ENCODE peak calls at places on chromosomes 12 and 14, in four cellular contexts. J is aorta, P is Panc1, D is left ventricle myocardium inferior. T is an unnamed sample.

GRCh38 chr14:37262649-37263048 is 64.9 kb downstream of the MIPOL1 start:
- DNase-seq in D (no peak), J (no peak), P (no peak), T (no peak)

GRCh38 chr12:33605776-33606175 is 166.2 kb upstream of the SYT10 start:
- DNase-seq in D (no peak), J (no peak), P (no peak), T (no peak)

GRCh38 chr14:28975084-28975483 is 208.5 kb downstream of the FOXG1 start:
- DNase-seq in D (no peak), P (no peak), J (no peak), T (no peak)

GRCh38 chr12:66971816-66972215 is 292.9 kb upstream of the GRIP1 start:
- DNase-seq in P (no peak), D (no peak), J (no peak), T (no peak)

GRCh38 chr12:7806863-7807487 is 17.8 kb downstream of the NANOG start:
- DNase-seq in D (peak; percentile 40), P (peak; percentile 53), J (peak; percentile 80), T (peak; percentile 3)

GRCh38 chr12:94621662-94622359 is 28.5 kb downstream of the TMCC3 start:
- DNase-seq in D (no peak), J (no peak), P (no peak), T (no peak)

GRCh38 chr14:32986791-32987545 is 48.3 kb downstream of the NPAS3 start:
- DNase-seq in P (no peak), J (no peak), D (peak; percentile 18), T (no peak)

GRCh38 chr14:104445832-104446381 is 133.7 kb upstream of the C14orf180 start:
- DNase-seq in P (no peak), J (peak; percentile 45), D (no peak), T (no peak)

GRCh38 chr12:104473374-104473983 is 16.7 kb downstream of the CHST11 start:
- DNase-seq in D (no peak), P (no peak), J (no peak), T (no peak)

DNA sequence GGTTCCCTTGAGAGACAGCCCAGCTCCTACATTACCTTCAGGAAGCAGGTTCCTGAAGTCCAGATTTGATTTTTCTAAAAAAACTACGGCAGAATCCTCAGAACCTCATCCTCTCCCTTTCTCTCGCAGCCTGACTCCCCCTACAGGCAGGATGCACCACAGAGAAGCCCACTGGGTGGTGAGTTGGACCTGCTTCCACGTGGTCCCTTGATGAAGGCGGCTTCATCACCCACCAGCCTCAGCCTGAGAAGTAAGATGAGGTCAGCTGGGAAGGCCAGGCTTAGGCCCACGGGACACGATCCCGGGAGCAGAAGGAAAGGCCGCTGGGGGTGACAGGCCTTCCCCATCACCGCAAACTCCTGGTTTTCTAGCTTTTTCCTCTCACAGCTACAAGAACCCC is 83.0 kb downstream of the ACTN1 start:
- DNase-seq in D (no peak), J (peak; percentile 70), P (no peak), T (no peak)
- H3K36me3 ChIP-seq in D (peaks cover 62% of the 10 kb centered on the region), J (peaks cover 16% of the 10 kb centered on the region), P (peaks cover 2% of the 10 kb centered on the region), T (peaks cover 32% of the 10 kb centered on the region)

GRCh38 chr14:50423529-50423928 is 26.8 kb upstream of the CDKL1 start:
- DNase-seq in P (no peak), D (no peak), J (no peak), T (no peak)
- H3K36me3 ChIP-seq in P (peaks cover 5% of the 10 kb centered on the region), D (peaks cover 68% of the 10 kb centered on the region), J (peaks cover 4% of the 10 kb centered on the region), T (peaks cover 16% of the 10 kb centered on the region)

GRCh38 chr12:71504471-71504852 is 64.9 kb downstream of the LGR5 start:
- DNase-seq in P (no peak), J (no peak), D (peak; percentile 21), T (no peak)
- H3K36me3 ChIP-seq in P (no peaks in the 10 kb centered on the region), J (no peaks in the 10 kb centered on the region), D (no peaks in the 10 kb centered on the region), T (no peaks in the 10 kb centered on the region)

DNA sequence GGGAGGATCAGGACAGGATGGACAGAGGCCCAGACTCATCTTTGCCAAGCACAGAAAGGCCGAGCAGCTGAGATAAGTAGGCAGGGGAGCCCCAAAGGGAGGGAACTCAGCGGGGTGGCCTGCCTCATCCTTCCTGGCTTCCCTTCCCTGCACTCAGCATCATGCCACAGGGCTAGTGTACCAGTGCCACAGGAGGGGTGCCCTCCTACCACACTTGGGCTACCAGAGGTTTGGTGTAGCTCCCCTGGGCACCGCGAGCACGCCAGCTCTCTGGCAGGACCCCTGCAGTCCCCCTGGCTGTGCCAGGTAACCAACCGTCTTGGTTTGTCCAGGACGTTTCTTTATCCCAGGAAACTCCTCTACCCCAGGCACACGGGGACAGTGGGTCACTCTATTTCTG is 123.5 kb downstream of the ESRRB start:
- DNase-seq in J (peak; percentile 55), D (no peak), P (no peak), T (no peak)
- H3K36me3 ChIP-seq in J (no peaks in the 10 kb centered on the region), D (no peaks in the 10 kb centered on the region), P (no peaks in the 10 kb centered on the region), T (no peaks in the 10 kb centered on the region)

GRCh38 chr14:55704654-55705053 is 124.6 kb downstream of the KTN1 start:
- DNase-seq in P (no peak), D (no peak), J (no peak), T (no peak)

GRCh38 chr14:55707365-55707804 is 127.4 kb downstream of the KTN1 start:
- DNase-seq in D (no peak), J (no peak), P (no peak), T (no peak)

GRCh38 chr14:55706341-55706684 is 126.3 kb downstream of the KTN1 start:
- DNase-seq in D (no peak), J (no peak), P (no peak), T (no peak)

GRCh38 chr14:55705651-55706340 is 125.8 kb downstream of the KTN1 start:
- DNase-seq in D (no peak), J (no peak), P (no peak), T (no peak)

GRCh38 chr14:55706893-55707292 is 126.9 kb downstream of the KTN1 start:
- DNase-seq in P (no peak), D (no peak), J (no peak), T (no peak)
- H3K36me3 ChIP-seq in P (no peaks in the 10 kb centered on the region), D (no peaks in the 10 kb centered on the region), J (no peaks in the 10 kb centered on the region), T (no peaks in the 10 kb centered on the region)

GRCh38 chr12:132673288-132674179 is 13.6 kb downstream of the POLE start:
- DNase-seq in J (no peak), P (no peak), D (no peak), T (no peak)

GRCh38 chr12:132677492-132677891 is 9.7 kb downstream of the POLE start:
- DNase-seq in P (no peak), J (no peak), D (no peak), T (no peak)

GRCh38 chr12:132672678-132673077 is 14.5 kb downstream of the POLE start:
- DNase-seq in P (no peak), J (no peak), D (no peak), T (no peak)

GRCh38 chr12:132674561-132674960 is 12.6 kb downstream of the POLE start:
- DNase-seq in D (no peak), P (no peak), J (no peak), T (no peak)

DNA sequence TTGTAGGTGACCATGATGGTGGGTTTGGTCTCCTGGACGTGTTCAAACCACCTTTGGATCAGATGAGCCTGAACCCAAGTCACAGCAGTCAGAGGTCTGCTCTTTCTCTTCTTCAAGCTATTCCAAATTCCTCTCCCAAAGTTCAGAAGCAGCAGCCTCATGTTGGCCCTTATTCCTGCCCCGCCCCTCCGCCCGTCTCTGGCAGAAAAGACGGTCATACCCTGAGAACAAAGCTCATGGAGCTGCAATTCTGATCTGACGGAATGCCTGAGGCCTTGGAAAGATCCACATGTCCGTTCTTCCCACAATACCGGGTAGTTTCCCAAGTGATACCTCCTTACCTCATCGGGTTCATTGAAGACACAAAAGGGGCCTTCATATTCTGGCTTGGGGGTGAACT is 11.4 kb downstream of the POLE start:
- DNase-seq in D (no peak), P (no peak), J (no peak), T (no peak)
- H3K36me3 ChIP-seq in D (peaks cover 63% of the 10 kb centered on the region), P (peaks cover 4% of the 10 kb centered on the region), J (peaks cover 9% of the 10 kb centered on the region), T (peaks cover 62% of the 10 kb centered on the region)

GRCh38 chr14:93100570-93100969 is 15.2 kb downstream of the ITPK1 start:
- DNase-seq in D (no peak), P (no peak), J (no peak), T (no peak)

GRCh38 chr14:93099187-93099586 is 16.5 kb downstream of the ITPK1 start:
- DNase-seq in P (no peak), J (no peak), D (no peak), T (no peak)

GRCh38 chr14:93102141-93102540 is 13.6 kb downstream of the ITPK1 start:
- DNase-seq in P (no peak), D (no peak), J (no peak), T (no peak)

GRCh38 chr14:93099643-93100042 is 16.1 kb downstream of the ITPK1 start:
- DNase-seq in P (no peak), D (no peak), J (no peak), T (no peak)

DNA sequence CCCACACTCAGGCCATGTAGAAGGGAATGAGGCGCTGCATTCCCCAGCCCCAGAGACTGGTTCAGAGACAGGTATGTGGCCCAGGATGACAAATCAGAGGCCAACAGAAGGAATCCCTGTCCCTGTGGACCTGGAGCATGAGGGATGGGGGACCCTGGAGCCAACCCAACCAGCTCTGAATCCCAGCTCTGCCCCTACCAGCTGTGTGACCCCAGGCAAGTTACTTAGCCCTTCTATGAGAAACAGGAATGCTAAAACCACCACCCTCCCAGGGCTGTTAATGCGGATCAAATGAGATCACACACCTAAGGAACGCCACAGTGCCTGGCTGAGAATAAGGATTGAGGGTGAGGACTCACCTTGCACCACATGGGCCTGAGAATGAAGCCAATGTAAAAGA is 15.6 kb downstream of the ITPK1 start:
- DNase-seq in J (no peak), P (no peak), D (no peak), T (no peak)
- H3K36me3 ChIP-seq in J (no peaks in the 10 kb centered on the region), P (no peaks in the 10 kb centered on the region), D (no peaks in the 10 kb centered on the region), T (no peaks in the 10 kb centered on the region)

GRCh38 chr12:132003846-132004245 is 54.1 kb downstream of the EP400 start:
- DNase-seq in P (no peak), J (no peak), D (no peak), T (no peak)

GRCh38 chr12:132009336-132009859 is 59.7 kb downstream of the EP400 start:
- DNase-seq in J (peak; percentile 37), D (no peak), P (no peak), T (no peak)

GRCh38 chr12:132004946-132005345 is 55.2 kb downstream of the EP400 start:
- DNase-seq in D (no peak), J (peak; percentile 67), P (no peak), T (no peak)

GRCh38 chr12:132006056-132006680 is 56.4 kb downstream of the EP400 start:
- DNase-seq in J (peak; percentile 23), P (no peak), D (no peak), T (no peak)

GRCh38 chr12:132007041-132007440 is 57.3 kb downstream of the EP400 start:
- DNase-seq in J (peak; percentile 26), D (no peak), P (no peak), T (no peak)
- H3K36me3 ChIP-seq in J (peaks cover 9% of the 10 kb centered on the region), D (peaks cover 71% of the 10 kb centered on the region), P (peaks cover 12% of the 10 kb centered on the region), T (peaks cover 57% of the 10 kb centered on the region)

DNA sequence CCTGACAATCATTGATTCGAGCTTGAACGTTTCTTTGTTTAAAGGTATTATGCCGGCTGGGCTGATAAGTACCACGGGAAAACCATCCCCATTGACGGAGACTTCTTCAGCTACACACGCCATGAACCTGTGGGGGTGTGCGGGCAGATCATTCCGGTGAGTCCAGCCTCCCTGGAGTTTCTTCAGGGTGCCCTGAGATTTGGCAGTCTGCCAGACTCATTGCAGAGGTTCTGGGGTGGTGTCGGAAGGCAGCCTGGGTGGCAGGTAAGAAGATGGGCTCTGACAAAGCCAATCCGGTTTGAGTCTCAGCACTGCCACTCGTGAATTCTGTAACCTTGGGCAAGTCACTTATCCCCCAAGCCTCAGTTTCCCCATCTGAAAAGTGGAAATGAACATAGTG is 23.0 kb downstream of the ALDH2 start:
- DNase-seq in P (no peak), J (no peak), D (no peak), T (no peak)
- H3K36me3 ChIP-seq in P (no peaks in the 10 kb centered on the region), J (peaks cover 13% of the 10 kb centered on the region), D (peaks cover 80% of the 10 kb centered on the region), T (no peaks in the 10 kb centered on the region)

T was measured in effector memory CD4-positive, alpha-beta T cell.